ENCODE peak calls at places on chromosome 16, in five cellular contexts. E is HTR-8/SVneo; X is upper lobe of right lung; H is DMS79; O is activated CD8-positive, alpha-beta T cell treated with anti-CD3 and anti-CD28 coated beads, Interleukin-2, amount 10 ng/mL, durations not matched to agents 7 days and 5 days. A is an unnamed sample.

GRCh38 chr16:11824362-11824761 is 27.0 kb downstream of the RSL1D1 start:
- DNase-seq in E (no peak), X (peak), H (no peak), O (no peak), A (peak)

GRCh38 chr16:87236516-87237115 is 80.6 kb downstream of the C16orf95 start:
- DNase-seq in E (no peak), X (no peak), H (no peak), O (peak), A (no peak)

GRCh38 chr16:11219188-11219587 is 36.8 kb downstream of the SOCS1 start:
- DNase-seq in E (no peak), X (no peak), H (no peak), O (no peak), A (no peak)

GRCh38 chr16:12204601-12205000 is 228.1 kb downstream of the SNX29 start:
- DNase-seq in E (no peak), X (no peak), H (no peak), O (no peak), A (no peak)

GRCh38 chr16:66928702-66929388 is 3.5 kb upstream of the RRAD start:
- DNase-seq in E (peak), X (no peak), H (no peak), O (peak), A (peak)

GRCh38 chr16:57444711-57445110 is 2.5 kb downstream of the CIAPIN1 start:
- DNase-seq in E (no peak), X (no peak), H (no peak), O (no peak), A (no peak)

GRCh38 chr16:70745536-70746025 is 55.4 kb downstream of the VAC14 start:
- DNase-seq in E (no peak), X (no peak), H (no peak), O (no peak), A (no peak)

GRCh38 chr16:19583665-19584300 is 28.3 kb downstream of the VPS35L start:
- DNase-seq in E (no peak), X (no peak), H (no peak), O (peak), A (peak)

GRCh38 chr16:67088551-67088950 is 21.2 kb upstream of the PHAF1 start:
- DNase-seq in E (no peak), X (no peak), H (no peak), O (no peak), A (no peak)

GRCh38 chr16:66746682-66747081 is 4.7 kb downstream of the DYNC1LI2 start:
- DNase-seq in E (no peak), X (no peak), H (no peak), O (peak), A (peak)

A was measured in KBM-7.